ENCODE peak calls at places on chromosome 20, in four cellular contexts. R is ELF-1, S is fibroblast of lung, F is mesendoderm. H is an unnamed sample.

GRCh38 chr20:34324541-34324940 is 21.4 kb upstream of the AHCY start:
- DNase-seq in R (no peak), F (peak), S (no peak), H (no peak)

GRCh38 chr20:17504898-17505663 is 26.1 kb downstream of the BFSP1 start:
- DNase-seq in R (peak), F (peak), S (peak), H (peak)

GRCh38 chr20:62025832-62026563 is 39.7 kb downstream of the TAF4 start:
- DNase-seq in R (no peak), F (peak), S (peak), H (no peak)

GRCh38 chr20:11159728-11160127 is 485.9 kb upstream of the JAG1 start:
- DNase-seq in S (peak), F (no peak), R (no peak), H (peak)

GRCh38 chr20:39036011-39036410 is 73.9 kb downstream of the DHX35 start:
- DNase-seq in F (no peak), S (peak), R (no peak), H (no peak)

GRCh38 chr20:54221383-54221782 is 13.5 kb downstream of the PFDN4 start:
- DNase-seq in S (no peak), R (no peak), F (no peak), H (no peak)

GRCh38 chr20:1462834-1463233 is 3.8 kb downstream of the NSFL1C start:
- DNase-seq in S (no peak), R (no peak), F (no peak), H (no peak)

GRCh38 chr20:38888059-38888831 is 38.0 kb upstream of the FAM83D start:
- DNase-seq in S (no peak), R (no peak), F (no peak), H (no peak)

GRCh38 chr20:14193443-14193842 is 144.0 kb downstream of the FLRT3 start:
- DNase-seq in R (peak), S (no peak), F (peak), H (no peak)

GRCh38 chr20:24470782-24471582 is 1.6 kb downstream of the SYNDIG1 start:
- DNase-seq in F (peak), R (peak), S (no peak), H (no peak)

GRCh38 chr20:46820682-46821081 is 74.0 kb upstream of the EYA2 start:
- DNase-seq in S (no peak), F (no peak), R (no peak), H (no peak)

GRCh38 chr20:49149281-49150045 is 38.7 kb downstream of the STAU1 start:
- DNase-seq in R (no peak), S (no peak), F (no peak), H (no peak)